ENCODE peak calls at places on chromosomes 16 and 17, in six cellular contexts. N is neural progenitor cell, L is adrenal gland, E is PC-9, M is upper lobe of right lung, J is fibroblast of lung. R is an unnamed sample.

GRCh38 chr17:17685775-17686291 is 4.6 kb downstream of the RAI1 start:
- DNase-seq in L (peak), J (peak), E (peak), N (no peak), M (peak), R (peak)

GRCh38 chr16:56983211-56983751 is 6.1 kb upstream of the NLRC5 start:
- DNase-seq in J (no peak), M (no peak), L (no peak), N (no peak), E (no peak), R (peak)

GRCh38 chr16:86975445-86975844 is 341.7 kb downstream of the C16orf95 start:
- DNase-seq in J (peak), M (peak), L (no peak), E (no peak), N (peak), R (peak)

GRCh38 chr16:88103581-88104188 is 152.5 kb downstream of the BANP start:
- DNase-seq in E (no peak), J (no peak), N (no peak), L (no peak), M (no peak), R (no peak)

GRCh38 chr16:59392911-59393310 is 658.8 kb upstream of the GOT2 start:
- DNase-seq in J (peak), L (no peak), N (no peak), E (no peak), M (no peak), R (no peak)

GRCh38 chr16:51391798-51392511 is 240.9 kb upstream of the SALL1 start:
- DNase-seq in L (no peak), M (no peak), E (no peak), N (peak), J (no peak), R (no peak)

GRCh38 chr17:16486373-16487250 is 5.4 kb downstream of the LRRC75A start:
- DNase-seq in M (peak), L (peak), E (peak), J (peak), N (peak), R (peak)

GRCh38 chr17:48037036-48037881 is at the start of gene COPZ2:
- DNase-seq in N (peak), E (no peak), J (peak), L (peak), M (peak), R (peak)

GRCh38 chr17:59838196-59838911 is 54.4 kb downstream of the TUBD1 start:
- DNase-seq in J (peak), L (no peak), M (no peak), E (no peak), N (no peak), R (no peak)

DNA sequence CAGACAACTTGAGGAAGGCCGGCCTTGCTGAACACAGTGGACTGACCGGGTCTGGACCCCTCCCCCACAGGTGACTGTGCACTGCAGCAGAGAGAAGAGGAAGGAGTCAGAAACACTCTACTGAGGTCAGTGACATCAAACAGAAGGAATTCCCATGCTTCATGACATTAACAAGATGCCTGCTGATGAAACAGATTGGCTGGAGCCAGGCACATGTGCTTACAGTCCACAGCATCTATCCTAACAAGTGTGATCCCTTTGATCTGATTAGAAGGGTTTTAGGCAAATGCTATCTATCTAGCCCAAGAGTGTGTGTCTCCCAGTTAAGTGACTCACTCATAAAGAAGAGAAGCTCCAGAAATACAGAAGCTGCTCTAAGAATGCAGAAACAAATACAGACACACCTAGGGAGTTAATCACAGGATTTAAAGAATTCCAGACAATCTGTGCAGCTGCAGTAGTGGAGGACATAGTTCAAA is 90.2 kb downstream of the SYCE1L start:
- DNase-seq in L (no peak), E (peak), N (no peak), J (peak), M (no peak), R (no peak)
- H3K27ac ChIP-seq in L (no peak), E (peak), N (no peak), J (no peak), M (no peak), R (no peak)

GRCh38 chr16:81326971-81327370 is 12.2 kb downstream of the GAN start:
- DNase-seq in N (no peak), L (no peak), M (no peak), J (no peak), E (no peak), R (no peak)
- H3K27ac ChIP-seq in N (no peak), L (no peak), M (no peak), J (no peak), E (no peak), R (no peak)

DNA sequence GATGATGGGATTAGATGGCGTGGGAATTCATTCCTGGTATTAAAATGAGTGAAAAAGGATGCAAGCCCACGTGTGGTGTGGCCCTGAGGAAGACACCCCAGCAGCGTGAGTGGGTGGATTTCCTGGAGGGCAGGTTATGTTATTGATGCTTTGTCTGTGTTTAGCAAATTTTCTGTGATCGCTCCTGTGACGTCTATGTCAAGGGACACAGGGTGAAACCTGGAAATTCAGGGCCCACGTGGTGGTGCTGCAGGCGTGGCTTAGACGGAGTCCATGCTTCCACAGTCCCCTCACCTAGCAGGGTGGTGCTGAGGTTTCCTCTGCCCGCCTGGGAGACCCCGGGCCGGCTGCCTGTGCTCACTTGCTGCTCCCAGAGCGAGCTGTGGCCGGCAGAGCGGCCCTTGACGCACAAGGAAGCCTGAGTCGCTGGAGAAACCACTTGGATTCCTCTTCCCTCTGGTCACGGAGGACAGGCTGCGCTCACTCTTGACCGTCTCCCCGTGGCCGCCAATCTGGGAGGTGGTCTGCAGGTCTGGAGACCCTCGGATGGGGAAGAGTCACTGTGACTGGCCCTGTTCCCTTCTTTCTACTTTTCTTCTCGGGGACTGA is 23.4 kb downstream of the BAIAP2 start:
- DNase-seq in N (no peak), M (no peak), E (no peak), J (no peak), L (no peak), R (no peak)
- H3K27ac ChIP-seq in N (no peak), M (peak), E (no peak), J (no peak), L (no peak), R (no peak)

GRCh38 chr17:36534881-36535668 is at the start of gene PIGW:
- DNase-seq in M (peak), L (peak), E (peak), N (peak), J (peak), R (peak)
- H3K27ac ChIP-seq in M (peak), L (peak), E (peak), N (peak), J (peak), R (peak)

GRCh38 chr17:82241926-82242697 is 13.3 kb downstream of the SLC16A3 start:
- DNase-seq in J (peak), M (no peak), E (no peak), N (no peak), L (peak), R (peak)
- H3K27ac ChIP-seq in J (no peak), M (peak), E (no peak), N (peak), L (peak), R (peak)

GRCh38 chr17:39926588-39927100 is 757 bp downstream of the ORMDL3 start:
- DNase-seq in J (peak), N (peak), M (peak), E (peak), L (no peak), R (peak)
- H3K27ac ChIP-seq in J (peak), N (no peak), M (peak), E (no peak), L (no peak), R (peak)

GRCh38 chr16:68247400-68247799 is 2.2 kb downstream of the PLA2G15 start:
- DNase-seq in L (no peak), N (no peak), E (no peak), J (no peak), M (no peak), R (no peak)
- H3K27ac ChIP-seq in L (no peak), N (no peak), E (no peak), J (no peak), M (peak), R (no peak)

GRCh38 chr17:78828470-78829185 is 12.0 kb downstream of the USP36 start:
- DNase-seq in E (no peak), M (no peak), J (peak), N (peak), L (no peak), R (no peak)
- H3K27ac ChIP-seq in E (no peak), M (no peak), J (no peak), N (no peak), L (no peak), R (no peak)

GRCh38 chr17:74751210-74751529 is 2.7 kb downstream of the NHERF1 start:
- DNase-seq in E (no peak), L (no peak), J (no peak), N (no peak), M (no peak), R (no peak)
- H3K27ac ChIP-seq in E (no peak), L (no peak), J (no peak), N (no peak), M (no peak), R (peak)